ENCODE peak calls at places on chromosome 19, in six cellular contexts. B is AG04450, L is tibial artery, D is AG09309, K is heart left ventricle, I is DND-41. C is an unnamed sample.

GRCh38 chr19:45469835-45470146 is 2.0 kb downstream of the FOSB start:
- DNase-seq in B (no peak), I (peak), D (no peak), K (no peak), L (no peak), C (peak)

GRCh38 chr19:8973501-8974091 is 36.6 kb downstream of the MUC16 start:
- DNase-seq in L (no peak), I (peak), D (no peak), K (no peak), B (no peak), C (peak)

GRCh38 chr19:41744850-41745249 is 10.5 kb upstream of the CEACAM6 start:
- DNase-seq in D (no peak), I (no peak), L (no peak), K (no peak), B (no peak), C (peak)

GRCh38 chr19:31332096-31332495 is 17.1 kb downstream of the TSHZ3 start:
- DNase-seq in D (no peak), B (no peak), K (no peak), I (no peak), L (no peak), C (no peak)

GRCh38 chr19:10701955-10702307 is 692 bp downstream of the QTRT1 start:
- DNase-seq in D (no peak), I (peak), L (no peak), B (no peak), K (no peak), C (peak)

GRCh38 chr19:7978196-7978825 is 27.1 kb downstream of the ELAVL1 start:
- DNase-seq in B (no peak), K (no peak), D (no peak), I (no peak), L (no peak), C (no peak)

GRCh38 chr19:55113570-55114039 is 3.8 kb downstream of the PPP1R12C start:
- DNase-seq in L (peak), I (no peak), K (peak), D (peak), B (peak), C (no peak)

GRCh38 chr19:1066748-1067340 is at the start of gene ARHGAP45:
- DNase-seq in B (no peak), K (peak), L (no peak), D (no peak), I (peak), C (peak)

GRCh38 chr19:33794578-33795369 is 1.9 kb upstream of the KCTD15 start:
- DNase-seq in L (no peak), K (peak), D (no peak), I (no peak), B (no peak), C (no peak)

GRCh38 chr19:7862413-7862951 is 11.7 kb downstream of the PRR36 start:
- DNase-seq in K (peak), D (no peak), L (no peak), B (no peak), I (peak), C (peak)

GRCh38 chr19:10884273-10884672 is 12.9 kb downstream of the CARM1 start:
- DNase-seq in L (no peak), I (no peak), K (no peak), D (no peak), B (no peak), C (no peak)

GRCh38 chr19:52613299-52613906 is 24.8 kb downstream of the ZNF83 start:
- DNase-seq in K (no peak), D (no peak), B (no peak), L (no peak), I (no peak), C (no peak)

GRCh38 chr19:4360641-4361151 is 17.3 kb downstream of the MPND start:
- DNase-seq in K (no peak), I (no peak), D (no peak), B (no peak), L (no peak), C (no peak)

GRCh38 chr19:40908981-40909380 is 26.9 kb upstream of the CYP2A7 start:
- DNase-seq in K (no peak), L (no peak), B (no peak), I (no peak), D (no peak), C (no peak)

GRCh38 chr19:55284405-55285058 is 735 bp downstream of the BRSK1 start:
- DNase-seq in L (no peak), D (no peak), K (no peak), I (no peak), B (no peak), C (no peak)

GRCh38 chr19:33459220-33459619 is 62.4 kb downstream of the PEPD start:
- DNase-seq in K (no peak), I (no peak), D (no peak), B (no peak), L (peak), C (no peak)

GRCh38 chr19:9494096-9494495 is 4.3 kb downstream of the ZNF560 start:
- DNase-seq in I (no peak), L (no peak), B (no peak), K (no peak), D (no peak), C (no peak)

GRCh38 chr19:47120461-47120860 is 6.9 kb upstream of the ZC3H4 start:
- DNase-seq in I (no peak), L (no peak), B (no peak), D (no peak), K (no peak), C (no peak)

GRCh38 chr19:54325194-54325621 is 12.2 kb upstream of the LILRA5 start:
- DNase-seq in D (no peak), K (no peak), B (no peak), L (no peak), I (peak), C (peak)

GRCh38 chr19:36483653-36484052 is 5.7 kb downstream of the ZNF566 start:
- DNase-seq in K (no peak), I (no peak), B (no peak), L (no peak), D (no peak), C (no peak)

GRCh38 chr19:37955986-37956385 is 49.0 kb downstream of the SIPA1L3 start:
- DNase-seq in B (no peak), L (no peak), K (no peak), I (no peak), D (no peak), C (no peak)

GRCh38 chr19:34274827-34275625 is 20.7 kb downstream of the GARRE1 start:
- DNase-seq in D (peak), K (no peak), I (no peak), L (no peak), B (peak), C (no peak)

GRCh38 chr19:33622505-33622808 is 704 bp downstream of the CHST8 start:
- DNase-seq in L (no peak), K (no peak), I (no peak), B (no peak), D (no peak), C (no peak)

GRCh38 chr19:10112895-10113591 is 1.6 kb downstream of the P2RY11 start:
- DNase-seq in B (no peak), K (peak), D (no peak), I (peak), L (no peak), C (peak)

GRCh38 chr19:1252818-1253513 is 4.6 kb downstream of the MIDN start:
- DNase-seq in D (peak), L (peak), B (peak), I (peak), K (peak), C (peak)

GRCh38 chr19:55467236-55468053 is 2.9 kb upstream of the C19orf85 start:
- DNase-seq in B (no peak), D (no peak), I (peak), L (peak), K (peak), C (peak)

GRCh38 chr19:46958542-46958941 is 61.1 kb upstream of the NPAS1 start:
- DNase-seq in D (no peak), I (no peak), K (no peak), B (no peak), L (no peak), C (peak)

GRCh38 chr19:7969560-7969949 is 26.1 kb upstream of the TIMM44 start:
- DNase-seq in D (no peak), K (no peak), I (no peak), L (no peak), B (no peak), C (no peak)

GRCh38 chr19:10961763-10962536 is 1.1 kb downstream of the SMARCA4 start:
- DNase-seq in I (no peak), L (no peak), B (no peak), D (no peak), K (no peak), C (no peak)

GRCh38 chr19:6536138-6536671 is 5.4 kb downstream of the TNFSF9 start:
- DNase-seq in B (no peak), I (peak), D (no peak), K (no peak), L (no peak), C (peak)

GRCh38 chr19:39372047-39372802 is 18.7 kb downstream of the PAF1 start:
- DNase-seq in B (peak), D (peak), L (peak), K (peak), I (no peak), C (no peak)

GRCh38 chr19:35044317-35045117 is 3.0 kb downstream of the HPN start:
- DNase-seq in L (no peak), K (no peak), I (peak), B (no peak), D (no peak), C (peak)

GRCh38 chr19:4053423-4054324 is 13.0 kb downstream of the ZBTB7A start:
- DNase-seq in D (no peak), L (no peak), K (no peak), I (no peak), B (no peak), C (no peak)

GRCh38 chr19:10736916-10737551 is 19.2 kb downstream of the DNM2 start:
- DNase-seq in K (no peak), D (no peak), B (no peak), I (no peak), L (no peak), C (no peak)

GRCh38 chr19:51127755-51128154 is 3.0 kb downstream of the SIGLEC9 start:
- DNase-seq in K (no peak), I (no peak), D (no peak), B (no peak), L (peak), C (peak)

GRCh38 chr19:5826531-5827341 is 12.8 kb downstream of the FUT6 start:
- DNase-seq in B (no peak), K (peak), L (no peak), I (peak), D (no peak), C (peak)

GRCh38 chr19:9621156-9622037 is at the start of gene ZNF561:
- DNase-seq in D (peak), L (peak), K (peak), I (peak), B (peak), C (peak)

GRCh38 chr19:46081928-46082727 is 41.3 kb upstream of the IGFL4 start:
- DNase-seq in B (no peak), I (peak), K (no peak), D (no peak), L (no peak), C (peak)

DNA sequence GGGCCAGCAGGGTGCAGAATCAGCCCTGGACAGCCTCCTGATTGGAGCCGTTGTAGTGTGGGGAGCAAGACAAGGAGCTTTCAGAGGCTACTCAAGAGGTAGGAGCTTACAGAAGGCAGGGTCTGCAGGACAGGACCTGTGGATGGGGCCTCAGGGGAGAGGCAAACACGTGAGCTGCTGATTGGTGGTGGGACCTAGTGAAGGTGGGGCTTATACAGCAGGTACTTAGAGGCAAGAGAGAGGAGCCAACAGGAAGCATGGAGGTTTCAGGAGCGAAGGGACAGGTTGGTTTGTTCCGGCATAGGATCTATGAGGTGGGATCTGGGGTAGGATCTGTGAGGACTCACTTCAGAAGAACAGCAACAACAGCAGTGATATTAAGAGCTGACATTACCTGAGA is 32.4 kb downstream of the ZSWIM4 start:
- DNase-seq in K (no peak), B (no peak), D (no peak), I (no peak), L (no peak), C (no peak)
- TF ChIP-seq CTCF in K (no peak), B (no peak), D (no peak), I (no peak), L (no peak), C (no peak)

GRCh38 chr19:17318966-17319365 is 9.6 kb downstream of the DDA1 start:
- DNase-seq in I (no peak), B (no peak), D (no peak), L (no peak), K (no peak), C (no peak)
- TF ChIP-seq CTCF in I (no peak), B (no peak), D (no peak), L (no peak), K (no peak), C (no peak)

GRCh38 chr19:49631610-49632192 is 8.2 kb downstream of the RRAS start:
- DNase-seq in L (no peak), B (no peak), I (no peak), K (no peak), D (no peak), C (no peak)

GRCh38 chr19:49629659-49630058 is 10.3 kb downstream of the RRAS start:
- DNase-seq in D (no peak), B (no peak), K (no peak), I (no peak), L (no peak), C (no peak)

GRCh38 chr19:49631279-49631588 is 8.7 kb downstream of the RRAS start:
- DNase-seq in I (no peak), B (no peak), K (no peak), D (no peak), L (no peak), C (no peak)

GRCh38 chr19:49635530-49636229 is 4.3 kb downstream of the RRAS start:
- DNase-seq in K (no peak), I (no peak), B (no peak), D (no peak), L (no peak), C (no peak)

GRCh38 chr19:49632576-49632975 is 7.4 kb downstream of the RRAS start:
- DNase-seq in B (no peak), D (no peak), I (no peak), L (no peak), K (no peak), C (no peak)
- TF ChIP-seq CTCF in B (no peak), D (no peak), I (no peak), L (no peak), K (no peak), C (no peak)

GRCh38 chr19:30226464-30227070 is 145.6 kb upstream of the ZNF536 start:
- DNase-seq in K (no peak), D (no peak), L (no peak), I (no peak), B (no peak), C (peak)

GRCh38 chr19:30223866-30224688 is 148.1 kb upstream of the ZNF536 start:
- DNase-seq in B (no peak), L (no peak), I (no peak), K (no peak), D (no peak), C (no peak)

GRCh38 chr19:30222993-30223865 is 149.0 kb upstream of the ZNF536 start:
- DNase-seq in B (no peak), D (no peak), K (no peak), L (no peak), I (no peak), C (no peak)

GRCh38 chr19:30225615-30226463 is 146.3 kb upstream of the ZNF536 start:
- DNase-seq in B (no peak), D (no peak), L (no peak), K (no peak), I (no peak), C (no peak)

GRCh38 chr19:30224689-30225606 is 147.2 kb upstream of the ZNF536 start:
- DNase-seq in I (no peak), D (no peak), K (no peak), B (no peak), L (no peak), C (peak)
- TF ChIP-seq CTCF in I (no peak), D (no peak), K (no peak), B (no peak), L (no peak), C (no peak)